ENCODE peak calls at places on chromosomes 11 and 22, in four cellular contexts. Q is K562, L is tibial nerve, R is ovary. D is an unnamed sample.

GRCh38 chr11:74123008-74123448 is 47.8 kb downstream of the C2CD3 start:
- DNase-seq in Q (no peak), L (no peak), R (no peak), D (no peak)

GRCh38 chr11:123707606-123708205 is 33.8 kb downstream of the ZNF202 start:
- DNase-seq in Q (peak), L (no peak), R (peak), D (no peak)

GRCh38 chr11:38598413-38598812 is 2000.4 kb upstream of the RAG2 start:
- DNase-seq in Q (no peak), L (no peak), R (no peak), D (no peak)

GRCh38 chr11:96237759-96238158 is 105.2 kb downstream of the MAML2 start:
- DNase-seq in Q (no peak), L (no peak), R (no peak), D (no peak)

GRCh38 chr22:33542722-33543121 is 377.6 kb downstream of the LARGE1 start:
- DNase-seq in Q (no peak), L (no peak), R (no peak), D (no peak)

GRCh38 chr11:32772731-32773130 is 21.7 kb downstream of the CCDC73 start:
- DNase-seq in Q (no peak), L (no peak), R (no peak), D (no peak)

GRCh38 chr11:94120946-94121345 is 7.7 kb upstream of the PANX1 start:
- DNase-seq in Q (no peak), L (no peak), R (no peak), D (no peak)

GRCh38 chr22:38072322-38073149 is 11.4 kb downstream of the SLC16A8 start:
- DNase-seq in Q (no peak), L (no peak), R (no peak), D (no peak)

GRCh38 chr11:33860926-33861325 is 30.9 kb downstream of the LMO2 start:
- DNase-seq in Q (no peak), L (no peak), R (no peak), D (no peak)

GRCh38 chr22:30104501-30105156 is 24.4 kb downstream of the HORMAD2 start:
- DNase-seq in Q (no peak), L (no peak), R (no peak), D (no peak)

GRCh38 chr11:69514771-69515170 is 33.3 kb downstream of the LINC01488 start:
- DNase-seq in Q (no peak), L (no peak), R (no peak), D (no peak)

GRCh38 chr22:41619979-41620645 is 731 bp downstream of the DESI1 start:
- DNase-seq in Q (peak), L (no peak), R (peak), D (no peak)

GRCh38 chr11:85540181-85540580 is 87.0 kb downstream of the DLG2 start:
- DNase-seq in Q (no peak), L (no peak), R (no peak), D (no peak)

GRCh38 chr11:68146704-68147474 is 25.7 kb upstream of the CHKA start:
- DNase-seq in Q (peak), L (no peak), R (no peak), D (no peak)

GRCh38 chr22:48869788-48870187 is 957.9 kb downstream of the BRD1 start:
- DNase-seq in Q (no peak), L (no peak), R (no peak), D (no peak)

GRCh38 chr11:20672575-20672974 is 3.2 kb downstream of the NELL1 start:
- DNase-seq in Q (peak), L (no peak), R (no peak), D (no peak)

GRCh38 chr22:31818481-31819392 is 64.9 kb downstream of the DEPDC5 start:
- DNase-seq in Q (peak), L (no peak), R (no peak), D (no peak)

GRCh38 chr22:27534720-27535125 is 266.8 kb downstream of the MN1 start:
- DNase-seq in Q (no peak), L (no peak), R (no peak), D (no peak)

GRCh38 chr11:126140932-126141291 is 70.5 kb downstream of the RPUSD4 start:
- DNase-seq in Q (no peak), L (peak), R (peak), D (no peak)

GRCh38 chr22:44752285-44753188 is at the start of gene ARHGAP8:
- DNase-seq in Q (no peak), L (no peak), R (no peak), D (no peak)

GRCh38 chr22:37627545-37627944 is 11.9 kb upstream of the SH3BP1 start:
- DNase-seq in Q (no peak), L (no peak), R (no peak), D (no peak)

GRCh38 chr11:128302425-128303186 is 284.8 kb downstream of the ETS1 start:
- DNase-seq in Q (no peak), L (no peak), R (no peak), D (no peak)

GRCh38 chr11:87819141-87819540 is 356.1 kb downstream of the RAB38 start:
- DNase-seq in Q (no peak), L (no peak), R (no peak), D (no peak)

GRCh38 chr11:123815116-123815515 is 9.0 kb upstream of the OR6M1 start:
- DNase-seq in Q (no peak), L (no peak), R (no peak), D (no peak)

GRCh38 chr11:100525635-100526034 is 161.5 kb upstream of the ARHGAP42 start:
- DNase-seq in Q (peak), L (no peak), R (no peak), D (no peak)

GRCh38 chr11:47355283-47356128 is 3.0 kb upstream of the MYBPC3 start:
- DNase-seq in Q (peak), L (peak), R (peak), D (peak)

GRCh38 chr22:29079218-29079901 is 6.5 kb downstream of the KREMEN1 start:
- DNase-seq in Q (peak), L (no peak), R (no peak), D (no peak)

GRCh38 chr11:87859583-87859982 is 315.7 kb downstream of the RAB38 start:
- DNase-seq in Q (no peak), L (no peak), R (no peak), D (no peak)

GRCh38 chr22:17095538-17095937 is 10.7 kb downstream of the IL17RA start:
- DNase-seq in Q (peak), L (no peak), R (no peak), D (no peak)

GRCh38 chr11:71543866-71544265 is 4.4 kb upstream of the KRTAP5-9 start:
- DNase-seq in Q (no peak), L (no peak), R (no peak), D (no peak)

GRCh38 chr11:92711913-92712312 is 257.5 kb upstream of the MTNR1B start:
- DNase-seq in Q (no peak), L (no peak), R (no peak), D (no peak)

GRCh38 chr11:55697817-55698216 is 35.8 kb downstream of the OR4C6 start:
- DNase-seq in Q (no peak), L (no peak), R (no peak), D (no peak)

DNA sequence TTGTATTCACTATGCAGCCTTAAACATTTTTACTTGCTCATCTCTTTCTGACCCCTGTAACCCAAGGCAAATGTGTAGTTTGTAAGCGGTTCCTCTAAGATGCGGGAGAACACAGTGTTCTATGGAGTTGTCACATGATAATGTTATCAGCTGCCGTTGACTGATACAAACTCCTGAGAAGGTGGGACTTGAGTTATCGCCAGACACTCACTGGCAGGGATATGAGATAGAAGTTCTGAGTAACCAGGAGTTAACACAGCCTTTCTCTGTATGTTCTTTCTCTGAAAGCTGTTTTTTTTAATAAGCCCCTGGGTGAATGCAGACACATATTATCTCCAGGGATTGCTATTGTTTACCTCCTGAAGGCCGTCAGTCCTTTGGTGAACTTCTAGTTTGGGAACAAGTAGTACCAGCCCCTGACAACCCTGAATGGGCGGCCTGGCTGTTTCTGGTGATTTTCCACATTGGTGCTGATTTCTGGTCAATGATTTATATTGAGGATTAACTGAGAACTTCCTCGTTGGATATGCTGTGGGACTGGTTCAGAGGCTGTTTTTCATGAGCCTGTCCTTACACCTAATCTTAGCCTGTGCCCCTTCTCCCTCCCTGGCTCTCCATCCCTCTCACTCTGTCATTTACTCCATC is 155.3 kb upstream of the RASSF10 start:
- DNase-seq in Q (peak), L (no peak), R (peak), D (no peak)
- H3K4me3 ChIP-seq in Q (no peak), L (no peak), R (no peak), D (no peak)

DNA sequence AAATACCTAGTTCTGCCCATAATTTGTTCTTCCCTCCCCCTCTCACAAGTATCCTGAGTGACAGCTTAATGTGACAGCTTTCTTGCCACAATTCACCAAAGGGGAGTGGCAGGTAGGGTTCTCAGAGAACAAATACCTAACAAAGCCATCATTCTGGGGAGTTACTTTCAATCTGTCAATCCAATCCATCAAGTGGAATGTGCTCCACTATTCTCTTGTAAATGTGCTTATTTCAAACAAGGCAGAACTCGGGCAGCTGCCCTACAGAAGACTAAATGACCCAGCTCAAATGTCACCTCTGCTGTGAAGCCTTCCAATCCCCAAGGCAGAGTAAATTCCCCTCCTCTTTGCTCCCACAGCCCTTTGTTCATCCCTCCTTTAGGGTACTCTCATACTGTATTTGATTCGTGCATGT is 27.8 kb downstream of the LGR4 start:
- DNase-seq in Q (peak), L (no peak), R (no peak), D (no peak)
- TF ChIP-seq EP300 in Q (no peak), L (no peak), R (no peak), D (no peak)

DNA sequence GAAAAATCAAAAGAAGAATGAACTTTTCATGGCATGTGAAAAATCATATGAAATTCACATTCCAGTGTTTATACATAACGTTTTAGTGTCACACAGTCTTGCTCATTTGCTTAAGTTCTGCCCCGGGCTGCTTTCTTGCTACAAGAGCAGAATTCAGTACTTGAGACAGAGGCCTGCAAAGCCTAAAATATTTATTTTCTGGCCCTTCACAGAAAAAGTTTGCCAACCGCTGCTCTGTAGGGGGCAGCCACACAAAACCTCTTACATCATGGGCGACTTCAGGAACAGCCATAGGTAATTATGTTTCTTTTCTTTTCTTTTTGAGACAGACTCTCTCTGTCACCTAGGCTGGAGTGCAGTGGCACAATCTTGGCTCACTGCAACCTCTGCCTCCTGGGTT is 1.0 kb upstream of the ATG2A start:
- DNase-seq in Q (peak), L (no peak), R (no peak), D (no peak)
- TF ChIP-seq CTCF in Q (peak), L (peak), R (no peak), D (peak)

GRCh38 chr11:113014731-113015455 is 53.7 kb downstream of the NCAM1 start:
- DNase-seq in Q (no peak), L (no peak), R (peak), D (no peak)
- H3K4me3 ChIP-seq in Q (no peak), L (no peak), R (no peak), D (no peak)

DNA sequence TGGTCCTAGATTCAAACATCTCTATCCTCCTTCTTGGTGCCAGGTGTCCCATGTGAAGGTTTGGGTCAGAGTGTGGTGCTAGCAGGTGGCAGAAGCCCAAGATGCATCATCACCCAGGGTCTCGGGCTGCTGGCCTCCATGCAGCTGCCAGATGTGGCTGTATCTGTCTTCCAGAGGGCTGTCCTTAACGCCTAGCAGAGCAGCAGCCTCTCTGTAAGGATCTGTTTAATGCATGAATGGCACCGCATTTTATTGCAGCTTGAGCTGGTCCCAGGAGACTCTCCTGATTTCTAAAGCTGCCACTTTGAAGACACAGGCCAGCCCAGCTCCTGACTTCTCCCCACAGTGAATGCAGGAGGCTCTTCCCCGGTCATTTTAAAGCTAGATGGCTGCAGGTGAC is 26.3 kb downstream of the SLC1A2 start:
- DNase-seq in Q (no peak), L (no peak), R (no peak), D (no peak)
- TF ChIP-seq EP300 in Q (no peak), L (no peak), R (no peak), D (no peak)

DNA sequence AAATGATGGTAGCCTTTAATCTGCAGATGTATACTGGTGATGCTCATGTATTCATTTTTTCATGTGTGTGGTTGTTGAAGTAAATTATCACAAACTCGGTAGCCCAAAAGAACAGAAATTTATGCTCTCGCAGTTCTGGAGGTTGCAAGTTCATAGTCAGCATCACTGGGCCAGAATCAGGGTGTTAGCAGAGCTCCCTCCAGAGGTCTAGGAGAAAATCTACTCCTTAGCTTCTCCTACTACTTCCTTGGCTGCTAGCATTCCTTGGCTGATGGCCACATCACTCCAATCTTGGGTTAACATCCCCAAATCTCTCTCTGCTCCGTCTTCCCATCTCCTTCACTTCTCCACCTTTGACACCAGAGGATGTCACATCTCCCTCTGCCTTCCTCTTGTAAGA is 45.3 kb upstream of the GALNT18 start:
- DNase-seq in Q (peak), L (no peak), R (no peak), D (peak)
- TF ChIP-seq CTCF in Q (peak), L (no peak), R (no peak), D (no peak)

GRCh38 chr11:77191823-77192495 is 63.9 kb downstream of the MYO7A start:
- DNase-seq in Q (peak), L (no peak), R (peak), D (no peak)
- H3K4me3 ChIP-seq in Q (peak), L (no peak), R (no peak), D (no peak)

GRCh38 chr11:130782361-130783221 is 133.7 kb downstream of the SNX19 start:
- DNase-seq in Q (no peak), L (no peak), R (no peak), D (peak)
- TF ChIP-seq EP300 in Q (no peak), L (no peak), R (no peak), D (no peak)

D was measured in esophagus muscularis mucosa.